ENCODE peak calls at places on chromosome 4, in ten cellular contexts. K, Q, Y, F, G, H, X, L, R and U are unnamed samples.

GRCh38 chr4:2643555-2643954 is 107.1 kb downstream of the FAM193A start:
- DNase-seq in K (no peak), Q (no peak), Y (no peak), F (no peak), G (no peak), H (no peak), X (no peak), L (no peak), R (no peak), U (no peak)

GRCh38 chr4:126086041-126086440 is 771.3 kb downstream of the FAT4 start:
- DNase-seq in K (no peak), Q (no peak), Y (no peak), F (no peak), G (no peak), H (no peak), X (no peak), L (no peak), R (no peak), U (no peak)

GRCh38 chr4:85812776-85813175 is 337.8 kb downstream of the ARHGAP24 start:
- DNase-seq in K (no peak), Q (peak), Y (no peak), F (no peak), G (no peak), H (no peak), X (no peak), L (no peak), R (no peak), U (no peak)

GRCh38 chr4:142845293-142846070 is 619 bp downstream of the INPP4B start:
- DNase-seq in K (no peak), Q (no peak), Y (peak), F (peak), G (peak), H (no peak), X (no peak), L (peak), R (no peak), U (no peak)

GRCh38 chr4:181753189-181753588 is 490.0 kb upstream of the TENM3 start:
- DNase-seq in K (no peak), Q (no peak), Y (no peak), F (no peak), G (no peak), H (no peak), X (no peak), L (no peak), R (no peak), U (no peak)

GRCh38 chr4:111556861-111557260 is 588.4 kb upstream of the FAM241A start:
- DNase-seq in K (no peak), Q (peak), Y (no peak), F (no peak), G (no peak), H (no peak), X (no peak), L (no peak), R (no peak), U (no peak)

GRCh38 chr4:180808862-180809261 is 1434.3 kb upstream of the TENM3 start:
- DNase-seq in K (no peak), Q (no peak), Y (no peak), F (no peak), G (no peak), H (no peak), X (peak), L (no peak), R (no peak), U (no peak)

GRCh38 chr4:142402925-142403324 is 443.2 kb downstream of the INPP4B start:
- DNase-seq in K (no peak), Q (peak), Y (peak), F (no peak), G (no peak), H (no peak), X (peak), L (no peak), R (no peak), U (no peak)

GRCh38 chr4:21845663-21846062 is 102.9 kb downstream of the KCNIP4 start:
- DNase-seq in K (no peak), Q (peak), Y (no peak), F (no peak), G (no peak), H (no peak), X (no peak), L (no peak), R (no peak), U (no peak)

GRCh38 chr4:173177232-173177631 is 8.6 kb downstream of the GALNT7 start:
- DNase-seq in K (no peak), Q (no peak), Y (no peak), F (no peak), G (no peak), H (no peak), X (no peak), L (no peak), R (no peak), U (no peak)

GRCh38 chr4:71009796-71010588 is 16.5 kb downstream of the DCK start:
- DNase-seq in K (no peak), Q (peak), Y (peak), F (no peak), G (no peak), H (no peak), X (no peak), L (no peak), R (peak), U (no peak)

GRCh38 chr4:66688674-66689073 is 856.6 kb downstream of the CENPC start:
- DNase-seq in K (no peak), Q (peak), Y (peak), F (no peak), G (no peak), H (no peak), X (no peak), L (no peak), R (no peak), U (no peak)

GRCh38 chr4:61911313-61911756 is 711.2 kb downstream of the ADGRL3 start:
- DNase-seq in K (no peak), Q (no peak), Y (no peak), F (no peak), G (no peak), H (no peak), X (no peak), L (no peak), R (no peak), U (no peak)

GRCh38 chr4:145937021-145937861 is 1.4 kb downstream of the ZNF827 start:
- DNase-seq in K (peak), Q (peak), Y (peak), F (peak), G (peak), H (peak), X (peak), L (peak), R (no peak), U (peak)

GRCh38 chr4:8594097-8595038 is 1.8 kb downstream of the CPZ start:
- DNase-seq in K (no peak), Q (peak), Y (peak), F (peak), G (peak), H (no peak), X (peak), L (no peak), R (peak), U (peak)

GRCh38 chr4:128355301-128355700 is 67.7 kb upstream of the PGRMC2 start:
- DNase-seq in K (no peak), Q (no peak), Y (peak), F (no peak), G (no peak), H (no peak), X (peak), L (peak), R (no peak), U (no peak)

GRCh38 chr4:17721496-17722360 is 59.7 kb downstream of the FAM184B start:
- DNase-seq in K (no peak), Q (peak), Y (no peak), F (no peak), G (peak), H (no peak), X (no peak), L (no peak), R (no peak), U (no peak)

GRCh38 chr4:187606581-187606980 is 389.0 kb upstream of the ZFP42 start:
- DNase-seq in K (no peak), Q (peak), Y (peak), F (no peak), G (peak), H (no peak), X (peak), L (no peak), R (peak), U (peak)

GRCh38 chr4:18322111-18322510 is 300.6 kb upstream of the LCORL start:
- DNase-seq in K (no peak), Q (no peak), Y (no peak), F (no peak), G (no peak), H (no peak), X (no peak), L (no peak), R (no peak), U (no peak)

GRCh38 chr4:17875402-17876070 is 64.8 kb downstream of the NCAPG start:
- DNase-seq in K (no peak), Q (no peak), Y (no peak), F (no peak), G (no peak), H (no peak), X (no peak), L (no peak), R (no peak), U (no peak)

GRCh38 chr4:53067125-53067802 is 205.1 kb downstream of the RASL11B start:
- DNase-seq in K (no peak), Q (no peak), Y (no peak), F (no peak), G (no peak), H (no peak), X (no peak), L (no peak), R (no peak), U (no peak)

GRCh38 chr4:18894928-18895327 is 873.4 kb upstream of the LCORL start:
- DNase-seq in K (no peak), Q (no peak), Y (no peak), F (no peak), G (no peak), H (no peak), X (no peak), L (no peak), R (no peak), U (no peak)

GRCh38 chr4:42676066-42676951 is 19.4 kb upstream of the ATP8A1 start:
- DNase-seq in K (no peak), Q (no peak), Y (no peak), F (no peak), G (no peak), H (no peak), X (peak), L (no peak), R (no peak), U (no peak)

GRCh38 chr4:33715996-33716395 is 2528.3 kb downstream of the ARAP2 start:
- DNase-seq in K (no peak), Q (no peak), Y (no peak), F (no peak), G (no peak), H (no peak), X (no peak), L (no peak), R (no peak), U (no peak)

GRCh38 chr4:3644849-3645627 is 112.8 kb upstream of the LRPAP1 start:
- DNase-seq in K (no peak), Q (no peak), Y (peak), F (no peak), G (no peak), H (no peak), X (peak), L (no peak), R (no peak), U (no peak)

GRCh38 chr4:164536829-164537228 is 217.1 kb upstream of the SMIM31 start:
- DNase-seq in K (no peak), Q (peak), Y (peak), F (no peak), G (no peak), H (no peak), X (peak), L (no peak), R (peak), U (no peak)

GRCh38 chr4:140240237-140240636 is 86.3 kb upstream of the MAML3 start:
- DNase-seq in K (no peak), Q (no peak), Y (no peak), F (no peak), G (no peak), H (no peak), X (no peak), L (no peak), R (no peak), U (no peak)

GRCh38 chr4:111798840-111799239 is 346.4 kb upstream of the FAM241A start:
- DNase-seq in K (no peak), Q (no peak), Y (no peak), F (no peak), G (no peak), H (no peak), X (no peak), L (no peak), R (no peak), U (no peak)

GRCh38 chr4:113141901-113142346 is 92.5 kb downstream of the ANK2 start:
- DNase-seq in K (no peak), Q (peak), Y (peak), F (no peak), G (no peak), H (no peak), X (no peak), L (no peak), R (peak), U (no peak)

GRCh38 chr4:5037553-5038551 is 13.4 kb upstream of the STK32B start:
- DNase-seq in K (no peak), Q (peak), Y (peak), F (no peak), G (no peak), H (no peak), X (peak), L (no peak), R (no peak), U (no peak)

GRCh38 chr4:27010334-27010940 is 149.8 kb downstream of the STIM2 start:
- DNase-seq in K (peak), Q (peak), Y (peak), F (peak), G (peak), H (no peak), X (peak), L (peak), R (peak), U (no peak)

GRCh38 chr4:184653650-184654049 is 4.1 kb downstream of the PRIMPOL start:
- DNase-seq in K (no peak), Q (peak), Y (no peak), F (no peak), G (no peak), H (no peak), X (no peak), L (no peak), R (no peak), U (no peak)

GRCh38 chr4:109294006-109294405 is 8.5 kb downstream of the COL25A1 start:
- DNase-seq in K (no peak), Q (no peak), Y (peak), F (no peak), G (no peak), H (no peak), X (no peak), L (peak), R (peak), U (no peak)

GRCh38 chr4:45453258-45453841 is 670.5 kb downstream of the GABRG1 start:
- DNase-seq in K (no peak), Q (no peak), Y (peak), F (no peak), G (no peak), H (no peak), X (peak), L (no peak), R (no peak), U (peak)

GRCh38 chr4:95204267-95204835 is 344.4 kb downstream of the UNC5C start:
- DNase-seq in K (no peak), Q (no peak), Y (no peak), F (no peak), G (no peak), H (no peak), X (no peak), L (no peak), R (no peak), U (no peak)

GRCh38 chr4:56463711-56464110 is 3.7 kb upstream of the SRP72 start:
- DNase-seq in K (no peak), Q (no peak), Y (no peak), F (no peak), G (no peak), H (no peak), X (no peak), L (no peak), R (no peak), U (no peak)
- TF ChIP-seq POLR2A in K (no peak), Q (no peak), Y (no peak), F (no peak), G (no peak), H (no peak), X (no peak), L (no peak), R (no peak), U (peak)

GRCh38 chr4:123398803-123399637 is 2.4 kb downstream of the SPRY1 start:
- DNase-seq in K (no peak), Q (peak), Y (peak), F (peak), G (no peak), H (no peak), X (peak), L (peak), R (peak), U (no peak)
- TF ChIP-seq POLR2A in K (no peak), Q (no peak), Y (no peak), F (peak), G (no peak), H (no peak), X (peak), L (no peak), R (no peak), U (no peak)

GRCh38 chr4:99947190-99947578 is 766 bp upstream of the DNAJB14 start:
- DNase-seq in K (no peak), Q (no peak), Y (no peak), F (no peak), G (no peak), H (no peak), X (no peak), L (no peak), R (no peak), U (no peak)

GRCh38 chr4:99943904-99944437 is 2.4 kb downstream of the DNAJB14 start:
- DNase-seq in K (no peak), Q (no peak), Y (no peak), F (no peak), G (no peak), H (no peak), X (no peak), L (no peak), R (no peak), U (no peak)

GRCh38 chr4:99946346-99947189 is at the start of gene DNAJB14:
- DNase-seq in K (peak), Q (peak), Y (peak), F (peak), G (peak), H (peak), X (peak), L (peak), R (peak), U (peak)

GRCh38 chr4:99947608-99948007 is 1.2 kb upstream of the DNAJB14 start:
- DNase-seq in K (no peak), Q (no peak), Y (no peak), F (no peak), G (no peak), H (no peak), X (no peak), L (no peak), R (no peak), U (no peak)

GRCh38 chr4:99945718-99946345 is 586 bp downstream of the DNAJB14 start:
- DNase-seq in K (no peak), Q (peak), Y (peak), F (no peak), G (no peak), H (no peak), X (no peak), L (no peak), R (no peak), U (no peak)
- TF ChIP-seq POLR2A in K (no peak), Q (no peak), Y (no peak), F (no peak), G (no peak), H (no peak), X (no peak), L (no peak), R (no peak), U (no peak)

GRCh38 chr4:929970-930625 is 2.0 kb downstream of the GAK start:
- DNase-seq in K (no peak), Q (peak), Y (no peak), F (no peak), G (no peak), H (no peak), X (no peak), L (no peak), R (no peak), U (no peak)

GRCh38 chr4:930827-931193 is 1.3 kb downstream of the GAK start:
- DNase-seq in K (no peak), Q (no peak), Y (no peak), F (no peak), G (no peak), H (no peak), X (no peak), L (no peak), R (no peak), U (no peak)

GRCh38 chr4:932713-933070 is 432 bp downstream of the TMEM175 start:
- DNase-seq in K (no peak), Q (peak), Y (no peak), F (no peak), G (no peak), H (no peak), X (peak), L (no peak), R (no peak), U (no peak)

GRCh38 chr4:931194-931959 is 739 bp downstream of the GAK start:
- DNase-seq in K (no peak), Q (peak), Y (no peak), F (peak), G (no peak), H (no peak), X (peak), L (no peak), R (no peak), U (no peak)

DNA sequence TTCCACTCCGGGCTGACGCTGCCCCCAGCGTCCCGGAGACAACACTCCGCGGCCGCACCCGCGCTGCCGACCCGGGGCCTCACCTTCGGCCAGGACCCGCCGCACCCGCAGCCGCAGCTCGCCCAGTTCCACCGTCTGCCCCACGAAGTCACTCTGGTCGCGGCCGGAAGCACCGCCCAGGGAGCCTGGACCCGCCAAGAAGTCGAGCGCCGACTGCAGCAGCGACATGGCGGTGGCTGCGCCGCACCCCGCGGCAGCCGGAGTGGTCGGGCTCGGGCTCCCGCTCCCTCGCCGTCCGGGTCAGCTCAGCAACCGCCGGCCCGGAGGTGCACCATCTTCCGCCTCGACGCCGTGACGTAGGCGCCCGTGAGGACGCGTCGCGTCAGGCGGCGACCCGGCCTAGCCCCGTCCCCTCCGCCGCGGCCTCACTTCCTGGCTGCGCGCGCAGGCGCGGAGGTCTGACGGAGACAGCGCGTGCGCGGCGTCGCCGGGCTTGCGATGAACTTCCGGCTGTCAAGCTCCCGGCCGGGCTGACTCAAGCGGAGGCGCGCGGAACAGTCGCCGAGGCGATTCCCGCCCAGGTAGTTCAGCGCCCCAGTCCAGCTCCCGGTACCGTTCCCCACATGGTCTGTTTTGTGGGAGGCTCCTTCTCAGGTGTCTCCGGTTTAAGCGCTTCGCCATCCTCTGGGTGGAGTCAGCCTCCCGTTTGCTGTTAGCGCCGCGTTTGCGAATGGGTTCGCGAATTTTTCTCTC is at the start of the genes GAK and TMEM175:
- DNase-seq in K (peak), Q (peak), Y (peak), F (peak), G (peak), H (peak), X (peak), L (peak), R (peak), U (peak)
- TF ChIP-seq POLR2A in K (peak), Q (peak), Y (peak), F (peak), G (no peak), H (peak), X (peak), L (peak), R (peak), U (peak)

GRCh38 chr4:185813133-185813532 is 1.1 kb upstream of the SORBS2 start:
- DNase-seq in K (no peak), Q (no peak), Y (no peak), F (no peak), G (no peak), H (no peak), X (no peak), L (no peak), R (no peak), U (no peak)
- TF ChIP-seq POLR2A in K (no peak), Q (no peak), Y (no peak), F (no peak), G (no peak), H (no peak), X (no peak), L (no peak), R (no peak), U (no peak)

DNA sequence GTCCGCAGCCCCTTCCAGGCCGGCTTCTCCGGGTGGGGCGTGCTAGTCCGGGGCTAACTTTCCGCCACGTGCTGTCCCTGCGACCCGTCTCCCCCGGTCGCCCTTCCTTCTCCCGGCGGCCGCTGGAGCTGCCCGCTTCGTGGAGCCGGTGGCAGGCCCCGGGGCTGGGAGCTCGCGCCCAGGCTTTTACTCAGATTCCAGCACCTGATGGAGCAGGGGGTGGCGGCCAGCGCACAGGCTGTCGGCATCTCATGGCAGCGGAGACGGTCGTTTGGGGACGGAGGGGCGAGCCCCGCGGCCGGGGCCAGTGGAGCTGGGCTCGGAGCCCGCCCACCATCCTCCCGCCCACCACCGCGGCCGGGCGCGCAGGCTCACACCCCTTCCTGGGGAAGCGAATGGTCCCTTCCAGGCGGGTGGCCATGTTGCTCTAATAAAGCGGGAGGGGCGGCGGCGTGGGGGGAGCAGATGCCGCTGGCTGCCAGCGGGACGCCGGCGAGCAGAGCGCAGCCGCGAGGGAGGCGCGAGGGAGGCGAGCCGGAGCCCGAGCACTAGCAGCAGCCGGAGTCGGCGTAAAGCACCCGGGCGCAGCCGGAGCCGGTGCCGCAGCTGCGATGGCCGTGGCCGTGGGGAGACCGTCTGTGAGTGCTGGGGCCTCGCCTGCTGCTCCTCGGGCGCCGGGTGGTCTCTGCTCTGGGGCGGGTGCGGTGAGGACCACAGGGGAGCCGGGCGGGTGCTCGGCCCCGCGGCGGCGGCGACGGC is at the start of gene SEPTIN11:
- DNase-seq in K (peak), Q (peak), Y (peak), F (peak), G (peak), H (peak), X (peak), L (peak), R (peak), U (peak)
- TF ChIP-seq POLR2A in K (peak), Q (peak), Y (peak), F (peak), G (peak), H (peak), X (peak), L (peak), R (peak), U (peak)